ENCODE peak calls at places on chromosomes 6 and 20, in eight cellular contexts. F is lung, X is RWPE2, K is HCT116, W is PC-3, I is ovary, G is sigmoid colon, J is neuronal stem cell. H is an unnamed sample.
A peak's percentile ranks its signal among the peaks of the same experiment; 100 is the strongest.

GRCh38 chr20:9081423-9081966 is 12.6 kb downstream of the PLCB4 start:
- DNase-seq in F (no peak), X (no peak), K (no peak), W (no peak), I (no peak), G (no peak), J (no peak), H (no peak)

GRCh38 chr6:134003542-134003951 is 48.9 kb downstream of the SLC2A12 start:
- DNase-seq in F (no peak), X (no peak), K (no peak), W (peak; percentile 37), I (no peak), G (no peak), J (no peak), H (no peak)

GRCh38 chr20:18524646-18525045 is 16.9 kb downstream of the SEC23B start:
- DNase-seq in F (no peak), X (peak; percentile 74), K (no peak), W (peak; percentile 96), I (no peak), G (no peak), J (no peak), H (no peak)

GRCh38 chr20:8474027-8474668 is 342.1 kb downstream of the PLCB1 start:
- DNase-seq in F (no peak), X (no peak), K (no peak), W (no peak), I (no peak), G (no peak), J (no peak), H (no peak)

GRCh38 chr6:129501401-129502051 is 208.5 kb downstream of the ARHGAP18 start:
- DNase-seq in F (peak; percentile 66), X (peak; percentile 89), K (peak; percentile 98), W (peak; percentile 91), I (no peak), G (peak; percentile 73), J (no peak), H (no peak)

GRCh38 chr6:149750136-149750609 is 632 bp downstream of the PCMT1 start:
- DNase-seq in F (peak; percentile 40), X (peak; percentile 75), K (peak; percentile 31), W (peak; percentile 44), I (peak; percentile 32), G (peak; percentile 76), J (peak; percentile 49), H (peak; percentile 9)

GRCh38 chr20:458766-459165 is 3.6 kb downstream of the TBC1D20 start:
- DNase-seq in F (no peak), X (no peak), K (no peak), W (no peak), I (no peak), G (no peak), J (no peak), H (no peak)

GRCh38 chr20:45448250-45448649 is 21.3 kb upstream of the WFDC2 start:
- DNase-seq in F (no peak), X (no peak), K (no peak), W (peak; percentile 54), I (no peak), G (no peak), J (no peak), H (no peak)

GRCh38 chr6:56915832-56916231 is 39.1 kb upstream of the BEND6 start:
- DNase-seq in F (no peak), X (no peak), K (no peak), W (no peak), I (no peak), G (no peak), J (no peak), H (no peak)

GRCh38 chr6:132227937-132228336 is 173.3 kb downstream of the MOXD1 start:
- DNase-seq in F (no peak), X (no peak), K (no peak), W (no peak), I (no peak), G (no peak), J (no peak), H (no peak)

GRCh38 chr20:5809495-5809894 is 59.3 kb downstream of the SHLD1 start:
- DNase-seq in F (no peak), X (no peak), K (no peak), W (peak; percentile 12), I (no peak), G (no peak), J (no peak), H (no peak)

GRCh38 chr6:11096109-11096508 is 2.5 kb downstream of the SMIM13 start:
- DNase-seq in F (no peak), X (no peak), K (peak; percentile 54), W (peak; percentile 32), I (no peak), G (no peak), J (no peak), H (peak; percentile 4)

GRCh38 chr6:87827291-87827690 is 125.3 kb upstream of the AKIRIN2 start:
- DNase-seq in F (no peak), X (no peak), K (no peak), W (no peak), I (no peak), G (no peak), J (no peak), H (no peak)

GRCh38 chr6:129502261-129502660 is 207.7 kb downstream of the ARHGAP18 start:
- DNase-seq in F (no peak), X (no peak), K (no peak), W (no peak), I (no peak), G (no peak), J (no peak), H (no peak)

GRCh38 chr6:36852481-36853147 is 13.4 kb upstream of the CPNE5 start:
- DNase-seq in F (no peak), X (no peak), K (no peak), W (peak; percentile 20), I (no peak), G (no peak), J (no peak), H (no peak)

GRCh38 chr6:378090-378957 is 13.2 kb upstream of the IRF4 start:
- DNase-seq in F (no peak), X (peak; percentile 64), K (no peak), W (no peak), I (no peak), G (no peak), J (no peak), H (no peak)

GRCh38 chr6:112571486-112571885 is 224.4 kb downstream of the RFPL4B start:
- DNase-seq in F (no peak), X (no peak), K (no peak), W (peak; percentile 13), I (peak; percentile 55), G (peak; percentile 80), J (no peak), H (no peak)

GRCh38 chr6:41013473-41014153 is 25.4 kb downstream of the UNC5CL start:
- DNase-seq in F (no peak), X (no peak), K (no peak), W (no peak), I (no peak), G (no peak), J (no peak), H (no peak)

GRCh38 chr20:10430704-10431103 is 3.3 kb downstream of the MKKS start:
- DNase-seq in F (no peak), X (no peak), K (no peak), W (no peak), I (no peak), G (no peak), J (no peak), H (no peak)

GRCh38 chr6:89613790-89614189 is 24.8 kb downstream of the LYRM2 start:
- DNase-seq in F (no peak), X (no peak), K (no peak), W (no peak), I (no peak), G (no peak), J (no peak), H (no peak)

GRCh38 chr6:89610149-89610642 is 28.4 kb downstream of the LYRM2 start:
- DNase-seq in F (peak; percentile 65), X (no peak), K (peak; percentile 19), W (peak; percentile 59), I (peak; percentile 68), G (peak; percentile 79), J (peak; percentile 33), H (peak; percentile 67)

GRCh38 chr6:89611666-89612065 is 26.9 kb downstream of the LYRM2 start:
- DNase-seq in F (no peak), X (no peak), K (no peak), W (no peak), I (no peak), G (no peak), J (no peak), H (no peak)

GRCh38 chr6:89615882-89616281 is 22.7 kb downstream of the LYRM2 start:
- DNase-seq in F (no peak), X (no peak), K (no peak), W (no peak), I (no peak), G (no peak), J (no peak), H (no peak)

DNA sequence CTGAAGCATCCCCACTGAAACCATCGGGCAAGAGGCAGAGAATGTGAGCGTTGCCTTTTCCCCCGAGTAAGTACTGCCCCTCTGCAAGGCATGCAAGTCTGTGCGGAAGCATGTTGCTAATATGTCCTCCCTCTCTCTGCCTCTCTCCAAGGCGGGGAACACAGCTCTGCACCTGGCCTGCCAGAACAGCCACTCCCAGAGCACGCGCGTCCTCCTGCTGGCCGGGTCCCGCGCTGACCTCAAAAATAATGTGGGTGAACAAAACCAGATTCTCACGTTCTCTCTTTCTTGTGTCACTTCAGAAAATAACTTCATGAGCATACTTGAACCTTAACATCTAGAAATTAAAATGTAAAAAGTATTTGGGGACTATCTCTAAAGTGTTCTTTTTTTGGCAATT is 26.4 kb downstream of the LYRM2 start:
- DNase-seq in F (no peak), X (no peak), K (no peak), W (no peak), I (no peak), G (no peak), J (no peak), H (no peak)
- H3K27ac ChIP-seq in F (no peak overlapping the region), X (no peak overlapping the region), K (no peak overlapping the region), W (no peak overlapping the region), I (no peak overlapping the region), G (no peak overlapping the region), J (no peak overlapping the region), H (no peak overlapping the region)

GRCh38 chr6:3364391-3364790 is 92.5 kb downstream of the SLC22A23 start:
- DNase-seq in F (no peak), X (no peak), K (no peak), W (no peak), I (no peak), G (no peak), J (no peak), H (no peak)
- H3K27ac ChIP-seq in F (no peak overlapping the region), X (no peak overlapping the region), K (no peak overlapping the region), W (no peak overlapping the region), I (no peak overlapping the region), G (no peak overlapping the region), J (no peak overlapping the region), H (no peak overlapping the region)

DNA sequence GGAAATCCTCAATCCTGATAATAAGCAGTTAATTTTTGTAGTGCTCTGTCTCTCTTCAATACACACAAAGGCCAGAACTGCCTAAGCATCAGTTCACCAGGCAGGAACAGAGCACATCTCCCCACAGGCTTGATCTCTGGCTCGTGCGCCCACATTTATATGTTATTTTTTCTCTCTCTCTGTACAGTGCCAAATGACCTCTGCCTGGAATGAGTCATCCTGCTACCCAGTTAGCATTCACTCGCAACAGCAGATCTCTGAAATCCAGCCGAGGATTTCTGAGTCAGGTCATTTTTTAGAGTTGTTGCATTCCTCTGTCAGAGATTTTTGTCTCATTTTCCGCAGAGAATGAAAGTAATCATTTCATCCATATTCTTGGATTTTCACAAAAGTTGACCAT is 107.1 kb downstream of the COL12A1 start:
- DNase-seq in F (peak; percentile 46), X (peak; percentile 47), K (peak; percentile 47), W (peak; percentile 81), I (peak; percentile 86), G (peak; percentile 91), J (no peak), H (no peak)
- H3K27ac ChIP-seq in F (no peak overlapping the region), X (peak overlapping the region; percentile 21), K (peak overlapping the region; percentile 43), W (peak overlapping the region; percentile 12), I (peak overlapping the region; percentile 70), G (peak overlapping the region; percentile 81), J (no peak overlapping the region), H (no peak overlapping the region)

GRCh38 chr20:6838181-6838826 is 70.8 kb downstream of the BMP2 start:
- DNase-seq in F (no peak), X (no peak), K (no peak), W (peak; percentile 75), I (no peak), G (no peak), J (no peak), H (no peak)
- H3K27ac ChIP-seq in F (no peak overlapping the region), X (no peak overlapping the region), K (no peak overlapping the region), W (no peak overlapping the region), I (no peak overlapping the region), G (no peak overlapping the region), J (no peak overlapping the region), H (no peak overlapping the region)

H was measured in naive thymus-derived CD4-positive, alpha-beta T cell.